ENCODE peak calls at places on chromosomes 11 and 22, in six cellular contexts. G, B, J, W, E and F are unnamed samples.

GRCh38 chr11:93059074-93059957 is 89.9 kb downstream of the MTNR1B start:
- DNase-seq in B (no peak), E (no peak), G (no peak), J (no peak), W (peak), F (no peak)

GRCh38 chr11:86141645-86142569 is 73.0 kb upstream of the PICALM start:
- DNase-seq in W (no peak), B (no peak), J (no peak), G (no peak), E (no peak), F (no peak)

GRCh38 chr11:130042093-130042591 is 27.6 kb upstream of the APLP2 start:
- DNase-seq in W (no peak), B (peak), E (peak), G (no peak), J (no peak), F (no peak)

GRCh38 chr11:64461081-64461480 is 102.1 kb downstream of the RPS6KA4 start:
- DNase-seq in B (no peak), E (no peak), J (no peak), G (no peak), W (no peak), F (no peak)

GRCh38 chr22:17638182-17638431 is 450 bp upstream of the BCL2L13 start:
- DNase-seq in J (no peak), G (no peak), E (no peak), B (peak), W (peak), F (no peak)

GRCh38 chr22:24455751-24456426 is 28.5 kb downstream of the ADORA2A start:
- DNase-seq in G (no peak), W (no peak), B (no peak), E (no peak), J (no peak), F (no peak)

GRCh38 chr22:23153994-23154393 is 8.7 kb downstream of the RAB36 start:
- DNase-seq in J (no peak), E (peak), B (no peak), G (no peak), W (no peak), F (no peak)

GRCh38 chr22:26777402-26777801 is 120.0 kb downstream of the MIAT start:
- DNase-seq in E (no peak), J (no peak), B (no peak), G (no peak), W (no peak), F (no peak)

GRCh38 chr22:25235547-25236290 is 16.3 kb downstream of the CRYBB2 start:
- DNase-seq in G (peak), E (peak), B (peak), J (peak), W (peak), F (peak)

GRCh38 chr22:44915441-44915840 is 94.4 kb downstream of the PHF21B start:
- DNase-seq in E (no peak), J (no peak), G (no peak), W (no peak), B (no peak), F (no peak)

GRCh38 chr11:122796128-122796717 is 42.1 kb upstream of the CRTAM start:
- DNase-seq in W (peak), B (peak), J (peak), G (peak), E (peak), F (no peak)

GRCh38 chr11:6319879-6320410 is 356 bp downstream of the CAVIN3 start:
- DNase-seq in J (no peak), B (no peak), W (no peak), E (peak), G (peak), F (no peak)

GRCh38 chr11:7089328-7090251 is 792 bp downstream of the RBMXL2 start:
- DNase-seq in E (no peak), J (no peak), W (no peak), G (no peak), B (no peak), F (no peak)

GRCh38 chr11:288328-289144 is at the start of gene PGGHG:
- DNase-seq in W (peak), B (peak), E (no peak), G (peak), J (peak), F (peak)

GRCh38 chr11:96187779-96188624 is 155.0 kb downstream of the MAML2 start:
- DNase-seq in W (no peak), J (no peak), E (no peak), G (no peak), B (peak), F (no peak)

GRCh38 chr22:50119169-50119767 is 29.5 kb downstream of the MOV10L1 start:
- DNase-seq in E (no peak), G (no peak), W (no peak), J (no peak), B (no peak), F (no peak)

GRCh38 chr11:109971184-109971523 is 122.0 kb upstream of the ZC3H12C start:
- DNase-seq in E (no peak), G (no peak), J (no peak), B (peak), W (no peak), F (no peak)

GRCh38 chr11:128302425-128303186 is 284.8 kb downstream of the ETS1 start:
- DNase-seq in B (no peak), W (no peak), J (peak), E (no peak), G (peak), F (no peak)

GRCh38 chr11:78850078-78850477 is 275.4 kb upstream of the NARS2 start:
- DNase-seq in J (no peak), E (no peak), B (no peak), W (no peak), G (no peak), F (no peak)

GRCh38 chr22:40676644-40677043 is 2.6 kb upstream of the MCHR1 start:
- DNase-seq in E (no peak), B (no peak), G (no peak), W (no peak), J (no peak), F (no peak)

GRCh38 chr11:2995893-2996554 is 3.9 kb upstream of the NAP1L4 start:
- DNase-seq in J (no peak), W (no peak), B (no peak), G (no peak), E (no peak), F (no peak)

GRCh38 chr11:95739526-95739925 is 50.1 kb downstream of the FAM76B start:
- DNase-seq in J (no peak), B (no peak), G (no peak), E (no peak), W (no peak), F (no peak)

GRCh38 chr22:29231971-29232959 is 26.6 kb downstream of the EMID1 start:
- DNase-seq in B (no peak), J (no peak), W (no peak), E (no peak), G (no peak), F (peak)

GRCh38 chr11:89293966-89294679 is 116.4 kb downstream of the TYR start:
- DNase-seq in W (no peak), E (no peak), B (no peak), G (no peak), J (no peak), F (no peak)

GRCh38 chr11:5808500-5809121 is at the start of gene OR52N2:
- DNase-seq in E (peak), W (peak), J (peak), G (peak), B (peak), F (peak)

GRCh38 chr22:45302047-45302446 is 7.7 kb upstream of the FAM118A start:
- DNase-seq in G (no peak), W (no peak), E (no peak), J (no peak), B (peak), F (no peak)

GRCh38 chr11:2778630-2779498 is 79.1 kb upstream of the KCNQ1OT1 start:
- DNase-seq in W (peak), G (peak), E (peak), B (no peak), J (no peak), F (peak)

GRCh38 chr22:45777046-45777851 is 105.6 kb downstream of the ATXN10 start:
- DNase-seq in G (no peak), J (no peak), W (no peak), B (peak), E (no peak), F (no peak)

GRCh38 chr11:75303544-75304224 is 47.8 kb downstream of the ARRB1 start:
- DNase-seq in J (no peak), E (no peak), G (no peak), B (no peak), W (peak), F (peak)

GRCh38 chr11:69518081-69518950 is 36.9 kb downstream of the LINC01488 start:
- DNase-seq in B (no peak), J (no peak), E (no peak), W (no peak), G (no peak), F (no peak)

GRCh38 chr11:73053964-73054363 is 88.2 kb downstream of the FCHSD2 start:
- DNase-seq in W (no peak), E (no peak), B (no peak), J (no peak), G (no peak), F (no peak)

GRCh38 chr22:36405671-36406070 is 17.9 kb upstream of the MYH9 start:
- DNase-seq in W (no peak), E (no peak), G (peak), J (peak), B (peak), F (no peak)

GRCh38 chr22:31496735-31497146 is 405 bp downstream of the SFI1 start:
- DNase-seq in W (no peak), B (peak), G (peak), J (peak), E (no peak), F (no peak)

GRCh38 chr22:49568751-49569285 is 258.9 kb downstream of the BRD1 start:
- DNase-seq in E (no peak), B (no peak), W (no peak), G (peak), J (no peak), F (no peak)

GRCh38 chr11:78266451-78266850 is 77.7 kb downstream of the USP35 start:
- DNase-seq in W (no peak), J (no peak), E (no peak), B (no peak), G (no peak), F (no peak)

GRCh38 chr11:1983601-1983961 is 14.1 kb downstream of the H19 start:
- DNase-seq in J (no peak), B (no peak), E (no peak), W (no peak), G (no peak), F (no peak)